ENCODE peak calls at places on chromosomes 11 and 22, in ten cellular contexts. B is GM12865; P is iPS DF 6.9; O is non-pigmented ciliary epithelial cell; X is H54; G is transverse colon; S is stimulated activated CD8-positive, alpha-beta memory T cell treated with anti-CD3 and anti-CD28 coated beads, Interleukin-15, amount 100 ng/mL, for 1 hour; I is A549; K is RCC 7860; A is nephron progenitor cell. E is an unnamed sample.

GRCh38 chr22:17910561-17911311 is 113.6 kb downstream of the MICAL3 start:
- DNase-seq in B (no peak), P (no peak), O (peak), X (peak), G (peak), S (no peak), I (peak), K (peak), A (peak), E (peak)

GRCh38 chr11:7574491-7575129 is 60.8 kb downstream of the PPFIBP2 start:
- DNase-seq in B (no peak), P (no peak), O (no peak), X (no peak), G (no peak), S (no peak), I (no peak), K (no peak), A (no peak), E (no peak)

GRCh38 chr22:49777569-49778250 is 50.0 kb downstream of the BRD1 start:
- DNase-seq in B (no peak), P (no peak), O (no peak), X (no peak), G (no peak), S (no peak), I (no peak), K (no peak), A (no peak), E (no peak)

GRCh38 chr11:46050652-46051051 is 70.6 kb downstream of the PHF21A start:
- DNase-seq in B (no peak), P (no peak), O (no peak), X (no peak), G (no peak), S (no peak), I (no peak), K (no peak), A (no peak), E (no peak)

GRCh38 chr11:17535488-17535887 is 8.7 kb downstream of the USH1C start:
- DNase-seq in B (no peak), P (no peak), O (no peak), X (no peak), G (no peak), S (no peak), I (no peak), K (no peak), A (no peak), E (no peak)

GRCh38 chr22:47275479-47276218 is 513.2 kb downstream of the TBC1D22A start:
- DNase-seq in B (no peak), P (no peak), O (no peak), X (peak), G (no peak), S (no peak), I (no peak), K (no peak), A (no peak), E (no peak)

GRCh38 chr22:31944700-31945477 is 554 bp downstream of the YWHAH start:
- DNase-seq in B (peak), P (no peak), O (no peak), X (peak), G (peak), S (no peak), I (peak), K (no peak), A (peak), E (no peak)

GRCh38 chr22:49827853-49828598 is at the start of gene BRD1:
- DNase-seq in B (peak), P (no peak), O (no peak), X (no peak), G (peak), S (no peak), I (no peak), K (peak), A (peak), E (peak)

GRCh38 chr22:37739611-37740049 is 42.8 kb downstream of the TRIOBP start:
- DNase-seq in B (no peak), P (no peak), O (no peak), X (no peak), G (no peak), S (no peak), I (no peak), K (no peak), A (no peak), E (no peak)

GRCh38 chr11:75342231-75342918 is 9.1 kb downstream of the ARRB1 start:
- DNase-seq in B (no peak), P (no peak), O (no peak), X (no peak), G (no peak), S (no peak), I (no peak), K (no peak), A (no peak), E (no peak)

GRCh38 chr11:27718346-27718852 is 18.1 kb upstream of the BDNF start:
- DNase-seq in B (no peak), P (no peak), O (no peak), X (peak), G (peak), S (no peak), I (peak), K (peak), A (peak), E (peak)

GRCh38 chr22:36391648-36392047 is 3.9 kb upstream of the MYH9 start:
- DNase-seq in B (no peak), P (no peak), O (no peak), X (no peak), G (peak), S (no peak), I (no peak), K (no peak), A (no peak), E (no peak)

GRCh38 chr11:116263770-116264169 is 509.0 kb downstream of the BUD13 start:
- DNase-seq in B (no peak), P (no peak), O (no peak), X (no peak), G (no peak), S (no peak), I (no peak), K (no peak), A (no peak), E (no peak)

GRCh38 chr11:117328414-117329010 is 858 bp downstream of the CEP164 start:
- DNase-seq in B (peak), P (no peak), O (no peak), X (no peak), G (peak), S (no peak), I (no peak), K (no peak), A (peak), E (peak)

GRCh38 chr11:70826541-70826943 is 425.8 kb downstream of the SHANK2 start:
- DNase-seq in B (no peak), P (no peak), O (no peak), X (no peak), G (no peak), S (no peak), I (no peak), K (no peak), A (peak), E (peak)

GRCh38 chr22:22816171-22816514 is 71.5 kb upstream of the IGLL5 start:
- DNase-seq in B (no peak), P (no peak), O (no peak), X (no peak), G (no peak), S (no peak), I (no peak), K (no peak), A (no peak), E (no peak)

GRCh38 chr11:76861490-76861953 is 804 bp downstream of the ACER3 start:
- DNase-seq in B (no peak), P (no peak), O (no peak), X (no peak), G (no peak), S (no peak), I (no peak), K (no peak), A (no peak), E (no peak)

GRCh38 chr11:2590951-2591754 is 108.6 kb downstream of the KCNQ1OT1 start:
- DNase-seq in B (no peak), P (no peak), O (no peak), X (no peak), G (no peak), S (no peak), I (no peak), K (no peak), A (no peak), E (no peak)

GRCh38 chr11:117822031-117822521 is 2.5 kb downstream of the FXYD2 start:
- DNase-seq in B (peak), P (no peak), O (no peak), X (no peak), G (peak), S (peak), I (no peak), K (peak), A (peak), E (no peak)

GRCh38 chr11:15006139-15006759 is 34.1 kb upstream of the CALCA start:
- DNase-seq in B (peak), P (no peak), O (no peak), X (no peak), G (no peak), S (no peak), I (no peak), K (peak), A (no peak), E (peak)

E was measured in dermis microvascular lymphatic vessel endothelial cell.